ENCODE peak calls at places on chromosomes 2 and 18, in four cellular contexts. B is breast epithelium, T is IMR-90, R is uterus. E is an unnamed sample.

GRCh38 chr2:10301946-10302478 is 692 bp upstream of the HPCAL1 start:
- DNase-seq in R (peak), T (no peak), B (no peak), E (no peak)

GRCh38 chr2:11213090-11213638 is 57.9 kb downstream of the SLC66A3 start:
- DNase-seq in T (peak), B (no peak), R (no peak), E (peak)

GRCh38 chr18:32078845-32079244 is 12.8 kb upstream of the RNF138 start:
- DNase-seq in R (no peak), B (no peak), T (no peak), E (no peak)

GRCh38 chr2:13558368-13558767 is 841.6 kb downstream of the TRIB2 start:
- DNase-seq in B (no peak), T (peak), R (no peak), E (peak)

GRCh38 chr18:62897153-62897552 is 181.8 kb downstream of the PHLPP1 start:
- DNase-seq in B (no peak), T (peak), R (no peak), E (peak)

GRCh38 chr2:160220545-160221009 is 20.5 kb upstream of the ITGB6 start:
- DNase-seq in B (no peak), R (no peak), T (no peak), E (no peak)

GRCh38 chr18:31427010-31427409 is 20.5 kb upstream of the DSG3 start:
- DNase-seq in B (no peak), R (no peak), T (no peak), E (no peak)

GRCh38 chr2:46888421-46888952 is 27.1 kb downstream of the MCFD2 start:
- DNase-seq in T (no peak), B (no peak), R (no peak), E (no peak)

GRCh38 chr2:128631698-128632490 is 313.2 kb upstream of the HS6ST1 start:
- DNase-seq in R (no peak), T (no peak), B (peak), E (no peak)

DNA sequence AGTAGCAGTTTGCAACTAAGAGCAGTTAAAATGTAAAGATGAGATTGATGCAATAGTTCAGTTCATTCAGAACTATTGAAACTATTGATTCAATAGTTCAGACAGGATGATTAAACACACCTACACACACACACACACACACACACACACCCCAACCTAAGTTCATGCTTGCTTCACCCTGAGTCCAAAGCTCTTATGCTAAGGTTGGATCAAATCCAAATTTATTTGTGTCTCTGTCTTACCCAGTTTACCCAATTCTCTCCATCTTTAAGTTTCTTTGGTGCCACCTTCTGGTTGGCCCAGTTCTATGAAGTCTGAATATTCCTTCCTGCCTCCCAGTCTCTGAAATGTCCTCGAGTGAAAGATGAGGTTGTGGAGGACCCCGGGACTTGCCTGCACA is 5.1 kb downstream of the SERPINB8 start:
- DNase-seq in R (no peak), B (no peak), T (peak), E (peak)
- TF ChIP-seq CTCF in R (no peak), B (no peak), T (peak), E (peak)

DNA sequence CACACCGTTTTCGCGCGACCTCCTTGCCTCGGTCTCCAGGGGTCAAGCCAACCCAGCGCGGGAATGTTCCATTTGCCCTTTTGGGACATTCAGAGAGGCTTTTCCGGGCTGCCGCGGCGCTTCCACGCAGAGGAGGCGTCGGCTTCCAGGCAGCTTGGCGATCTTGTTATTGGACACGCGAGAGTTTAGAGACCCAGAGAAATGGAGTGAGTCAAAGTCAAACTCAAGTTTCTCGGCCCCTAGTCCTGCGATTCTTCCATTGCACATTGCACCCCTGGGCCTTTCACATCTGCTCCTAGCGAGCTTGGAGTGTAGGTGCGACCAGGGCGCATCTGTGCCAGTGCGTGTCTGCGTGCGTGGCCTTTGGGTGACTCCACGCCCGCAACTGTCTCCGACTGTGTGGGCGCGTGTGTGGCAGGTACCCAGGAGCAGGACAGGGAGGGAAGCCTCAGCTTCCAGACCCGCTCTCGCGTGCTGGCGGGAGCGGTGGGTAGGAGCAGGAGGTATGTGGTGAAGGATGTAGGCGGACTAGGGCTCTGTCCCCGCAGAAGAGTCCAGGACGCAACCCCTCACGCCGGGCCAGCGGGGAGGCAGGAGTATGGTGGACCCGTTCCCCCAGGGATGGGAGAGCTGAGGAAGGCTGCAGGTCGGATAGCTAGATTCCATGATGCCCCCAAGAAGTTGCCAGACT is 13.5 kb downstream of the SIX3 start:
- DNase-seq in T (no peak), B (no peak), R (no peak), E (no peak)
- H3K4me3 ChIP-seq in T (no peak), B (peak), R (no peak), E (no peak)

GRCh38 chr2:67646714-67647333 is 249.7 kb downstream of the ETAA1 start:
- DNase-seq in R (no peak), B (no peak), T (no peak), E (no peak)

GRCh38 chr2:67649331-67650071 is 252.4 kb downstream of the ETAA1 start:
- DNase-seq in R (peak), T (peak), B (no peak), E (peak)

GRCh38 chr2:67652679-67653078 is 255.5 kb downstream of the ETAA1 start:
- DNase-seq in B (no peak), T (no peak), R (no peak), E (no peak)

GRCh38 chr2:67645280-67646255 is 248.4 kb downstream of the ETAA1 start:
- DNase-seq in B (no peak), T (peak), R (no peak), E (no peak)

GRCh38 chr2:67650292-67651133 is 253.4 kb downstream of the ETAA1 start:
- DNase-seq in B (peak), T (peak), R (peak), E (peak)
- TF ChIP-seq CTCF in B (peak), T (peak), R (peak), E (peak)

GRCh38 chr18:35040988-35041751 is at the start of gene MAPRE2:
- DNase-seq in T (peak), B (peak), R (peak), E (peak)

GRCh38 chr18:35045121-35045520 is 3.9 kb downstream of the MAPRE2 start:
- DNase-seq in B (no peak), T (peak), R (no peak), E (peak)

GRCh38 chr18:35042389-35043066 is 1.3 kb downstream of the MAPRE2 start:
- DNase-seq in T (no peak), B (no peak), R (no peak), E (no peak)

GRCh38 chr18:35041752-35042379 is 653 bp downstream of the MAPRE2 start:
- DNase-seq in R (no peak), B (no peak), T (no peak), E (no peak)

GRCh38 chr18:35043207-35043606 is 2.0 kb downstream of the MAPRE2 start:
- DNase-seq in T (no peak), B (no peak), R (no peak), E (no peak)
- H3K4me3 ChIP-seq in T (no peak), B (no peak), R (no peak), E (no peak)

DNA sequence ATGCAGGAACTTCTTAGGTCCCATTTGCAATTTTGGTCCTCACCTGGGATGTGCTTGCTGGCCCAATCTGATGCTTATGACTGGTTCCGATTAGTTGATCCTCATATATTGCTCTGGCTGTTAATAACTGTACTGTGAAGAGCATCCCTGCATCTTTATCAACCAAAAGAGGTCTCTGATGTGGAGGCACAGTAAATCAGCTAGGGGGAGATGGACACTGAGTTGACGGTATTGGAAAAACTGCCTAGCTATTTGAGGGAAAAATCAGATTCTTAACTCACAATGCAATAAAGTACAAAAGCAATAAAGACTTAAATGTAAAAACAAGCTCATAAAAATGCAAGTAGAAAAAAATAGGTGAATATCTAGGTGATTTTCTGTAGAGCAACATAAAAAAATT is 188.0 kb upstream of the TCF4 start:
- DNase-seq in T (no peak), B (no peak), R (no peak), E (no peak)
- TF ChIP-seq CTCF in T (no peak), B (no peak), R (no peak), E (peak)

DNA sequence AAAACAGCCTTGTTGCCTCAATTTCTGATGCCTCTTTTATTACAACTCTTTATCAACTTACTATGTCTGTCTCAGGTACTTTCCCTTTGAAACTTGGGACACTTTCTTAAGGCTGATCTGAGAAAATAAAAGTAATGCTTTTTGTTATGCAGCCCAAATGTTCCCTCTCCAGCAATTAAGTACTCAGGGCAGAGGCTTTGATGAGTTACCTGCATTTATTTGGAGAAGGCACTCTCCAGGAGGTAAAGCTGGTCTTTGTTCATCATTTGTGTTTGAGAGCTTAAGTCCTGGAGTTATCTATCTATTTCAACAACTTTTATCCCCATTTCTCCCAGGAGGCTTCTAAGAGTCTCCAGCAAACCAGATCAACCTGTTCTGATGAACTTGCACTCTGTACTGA is 259.2 kb downstream of the ASXL3 start:
- DNase-seq in B (no peak), T (no peak), R (no peak), E (no peak)
- H3K4me3 ChIP-seq in B (no peak), T (no peak), R (no peak), E (no peak)

GRCh38 chr2:36357506-36358316 is 2.1 kb downstream of the CRIM1 start:
- DNase-seq in R (peak), B (no peak), T (peak), E (peak)
- TF ChIP-seq CTCF in R (peak), B (peak), T (peak), E (peak)

DNA sequence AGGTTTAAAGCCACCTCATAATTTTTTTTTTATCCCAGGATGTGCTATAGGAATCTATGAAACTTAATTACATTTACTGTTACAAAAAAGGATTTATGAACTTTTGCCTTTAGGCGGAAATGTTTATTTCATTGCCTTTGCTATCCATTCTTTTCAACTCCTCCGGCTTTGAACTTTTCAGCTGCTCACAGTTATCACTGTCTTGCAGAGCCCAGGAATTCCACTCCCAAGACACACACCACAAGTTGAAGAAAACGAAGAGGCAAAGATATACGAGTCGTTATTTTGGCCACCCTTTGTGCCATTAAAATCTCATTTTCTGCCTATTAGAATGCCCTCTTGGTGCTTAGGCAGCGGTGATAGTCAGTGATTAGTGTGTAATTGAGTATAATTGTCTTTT is 80.0 kb downstream of the PAX3 start:
- DNase-seq in T (no peak), B (no peak), R (no peak), E (no peak)
- H3K4me3 ChIP-seq in T (no peak), B (no peak), R (no peak), E (no peak)